ENCODE peak calls at places on chromosomes 5 and 9, in four cellular contexts. D, W, L and Q are unnamed samples.

GRCh38 chr5:97455996-97456395 is 272.9 kb upstream of the RIOK2 start:
- DNase-seq in D (no peak), W (no peak), L (no peak), Q (no peak)

GRCh38 chr9:134418986-134419683 is 92.9 kb downstream of the RXRA start:
- DNase-seq in D (no peak), W (no peak), L (no peak), Q (no peak)

GRCh38 chr5:116577064-116577788 is 2.6 kb upstream of the SEMA6A start:
- DNase-seq in D (no peak), W (no peak), L (no peak), Q (no peak)

GRCh38 chr9:15244001-15244441 is 63.0 kb downstream of the TTC39B start:
- DNase-seq in D (no peak), W (no peak), L (peak; percentile 41), Q (no peak)

GRCh38 chr5:37005252-37005651 is 128.7 kb downstream of the NIPBL start:
- DNase-seq in D (no peak), W (no peak), L (no peak), Q (no peak)

GRCh38 chr5:76641514-76642120 is 18.4 kb upstream of the F2RL2 start:
- DNase-seq in D (no peak), W (peak; percentile 11), L (peak; percentile 47), Q (peak; percentile 33)

GRCh38 chr9:87425202-87425601 is 72.5 kb upstream of the DAPK1 start:
- DNase-seq in D (no peak), W (no peak), L (no peak), Q (no peak)

GRCh38 chr9:130745210-130745800 is 51.7 kb downstream of the EXOSC2 start:
- DNase-seq in D (no peak), W (no peak), L (no peak), Q (no peak)

GRCh38 chr9:27856054-27856453 is 282.8 kb upstream of the C9orf72 start:
- DNase-seq in D (no peak), W (no peak), L (no peak), Q (no peak)

GRCh38 chr9:111598730-111599091 is 736 bp downstream of the PTGR1 start:
- DNase-seq in D (no peak), W (no peak), L (no peak), Q (no peak)

GRCh38 chr9:2623046-2623865 is 1.7 kb downstream of the VLDLR start:
- DNase-seq in D (no peak), W (no peak), L (no peak), Q (no peak)

GRCh38 chr5:28404363-28405071 is 1366.1 kb upstream of the CDH9 start:
- DNase-seq in D (no peak), W (no peak), L (no peak), Q (no peak)

GRCh38 chr5:121968910-121969607 is 7.3 kb downstream of the SRFBP1 start:
- DNase-seq in D (no peak), W (no peak), L (peak; percentile 97), Q (peak; percentile 94)

GRCh38 chr9:114382951-114383865 is 4.6 kb downstream of the AKNA start:
- DNase-seq in D (no peak), W (peak; percentile 79), L (no peak), Q (no peak)

GRCh38 chr9:764105-764524 is 77.4 kb upstream of the DMRT1 start:
- DNase-seq in D (peak; percentile 34), W (no peak), L (peak; percentile 75), Q (peak; percentile 22)

GRCh38 chr5:106380736-106381135 is 1290.0 kb downstream of the EFNA5 start:
- DNase-seq in D (no peak), W (no peak), L (peak; percentile 34), Q (no peak)

GRCh38 chr9:73022353-73022752 is 69.5 kb upstream of the ALDH1A1 start:
- DNase-seq in D (no peak), W (no peak), L (no peak), Q (no peak)

GRCh38 chr5:151686673-151687378 is at the start of gene SPARC:
- DNase-seq in D (no peak), W (no peak), L (peak; percentile 76), Q (no peak)

GRCh38 chr5:128669803-128670202 is 131.8 kb upstream of the FBN2 start:
- DNase-seq in D (no peak), W (no peak), L (peak; percentile 73), Q (no peak)

GRCh38 chr5:39501403-39501802 is 76.6 kb upstream of the DAB2 start:
- DNase-seq in D (no peak), W (no peak), L (peak; percentile 58), Q (peak; percentile 10)

GRCh38 chr9:21994996-21995651 is 533 bp downstream of the CDKN2B-AS1 start:
- DNase-seq in D (peak; percentile 53), W (peak; percentile 68), L (no peak), Q (no peak)

GRCh38 chr9:122053056-122053455 is 40.1 kb downstream of the TTLL11 start:
- DNase-seq in D (no peak), W (no peak), L (no peak), Q (no peak)

GRCh38 chr9:69815313-69815712 is 5.3 kb upstream of the CFAP95 start:
- DNase-seq in D (no peak), W (no peak), L (peak; percentile 36), Q (no peak)

GRCh38 chr5:31066655-31067328 is 126.7 kb upstream of the CDH6 start:
- DNase-seq in D (no peak), W (no peak), L (no peak), Q (no peak)